ENCODE peak calls at places on chromosomes 7 and 10, in four cellular contexts. X is endothelial cell of umbilical vein, P is sigmoid colon, S is HCT116. L is an unnamed sample.

GRCh38 chr10:86139066-86139657 is 227.4 kb downstream of the GRID1 start:
- DNase-seq in X (no peak), P (no peak), S (peak; percentile 23), L (no peak)

GRCh38 chr7:25083201-25083600 is 41.9 kb downstream of the CYCS start:
- DNase-seq in X (no peak), P (no peak), S (no peak), L (no peak)

GRCh38 chr7:8389898-8390642 is 43.3 kb upstream of the NXPH1 start:
- DNase-seq in X (no peak), P (no peak), S (peak; percentile 53), L (no peak)

GRCh38 chr10:133366130-133366478 is 7.0 kb downstream of the ECHS1 start:
- DNase-seq in X (no peak), P (no peak), S (no peak), L (no peak)

GRCh38 chr7:16648551-16648950 is 2.6 kb downstream of the BZW2 start:
- DNase-seq in X (peak; percentile 69), P (no peak), S (no peak), L (no peak)

GRCh38 chr10:59833810-59834209 is 72.5 kb downstream of the CCDC6 start:
- DNase-seq in X (no peak), P (no peak), S (no peak), L (peak; percentile 38)

GRCh38 chr10:51950371-51950995 is 251.1 kb upstream of the CSTF2T start:
- DNase-seq in X (no peak), P (no peak), S (no peak), L (no peak)

GRCh38 chr7:43692582-43693373 is 36.5 kb downstream of the COA1 start:
- DNase-seq in X (no peak), P (no peak), S (no peak), L (no peak)

GRCh38 chr7:7565746-7566650 is 686 bp upstream of the MIOS start:
- DNase-seq in X (no peak), P (no peak), S (peak; percentile 33), L (peak; percentile 25)

GRCh38 chr10:75397571-75397921 is 4.0 kb downstream of the ZNF503 start:
- DNase-seq in X (peak; percentile 15), P (no peak), S (no peak), L (no peak)

GRCh38 chr10:129525408-129525807 is 58.4 kb downstream of the MGMT start:
- DNase-seq in X (no peak), P (no peak), S (no peak), L (no peak)

GRCh38 chr10:132452216-132452650 is 55.2 kb downstream of the PWWP2B start:
- DNase-seq in X (no peak), P (no peak), S (no peak), L (peak; percentile 30)

DNA sequence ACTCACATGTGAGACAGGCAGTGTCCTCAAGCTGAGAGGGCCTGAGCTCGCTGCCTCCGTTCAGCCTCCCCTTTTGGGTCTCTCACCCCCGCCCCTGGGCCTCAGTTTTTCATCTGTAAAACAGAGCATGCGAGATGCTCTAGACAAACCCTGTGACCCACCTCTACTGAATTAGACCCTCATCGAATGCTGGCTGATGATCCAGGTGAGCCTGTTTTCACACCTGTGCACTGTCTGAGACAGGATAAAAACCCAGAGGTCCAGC is 102.1 kb downstream of the PDGFA start:
- DNase-seq in X (no peak), P (peak; percentile 36), S (no peak), L (no peak)
- H3K36me3 ChIP-seq in X (no peaks in the 10 kb centered on the region), P (no peaks in the 10 kb centered on the region), S (no peaks in the 10 kb centered on the region), L (no peaks in the 10 kb centered on the region)

GRCh38 chr7:120994512-120995363 is 6.2 kb downstream of the CPED1 start:
- DNase-seq in X (no peak), P (no peak), S (no peak), L (no peak)

GRCh38 chr7:120996983-120997334 is 8.4 kb downstream of the CPED1 start:
- DNase-seq in X (no peak), P (no peak), S (no peak), L (no peak)

GRCh38 chr7:120997902-120998301 is 9.4 kb downstream of the CPED1 start:
- DNase-seq in X (no peak), P (peak; percentile 66), S (no peak), L (peak; percentile 24)

GRCh38 chr7:120995659-120996058 is 7.1 kb downstream of the CPED1 start:
- DNase-seq in X (no peak), P (no peak), S (no peak), L (no peak)

GRCh38 chr7:120996333-120996982 is 7.9 kb downstream of the CPED1 start:
- DNase-seq in X (peak; percentile 85), P (peak; percentile 93), S (no peak), L (peak; percentile 78)
- TF ChIP-seq POLR2AphosphoS5 in X (no peak), P (peak; percentile 63), S (no peak), L (no peak)

GRCh38 chr7:1710936-1711335 is 40.9 kb downstream of the ELFN1 start:
- DNase-seq in X (no peak), P (peak; percentile 41), S (no peak), L (no peak)

GRCh38 chr7:1714583-1715330 is 44.7 kb downstream of the ELFN1 start:
- DNase-seq in X (no peak), P (no peak), S (no peak), L (no peak)

GRCh38 chr7:1715331-1715625 is 45.2 kb downstream of the ELFN1 start:
- DNase-seq in X (no peak), P (no peak), S (no peak), L (no peak)

GRCh38 chr7:1713502-1714484 is 43.7 kb downstream of the ELFN1 start:
- DNase-seq in X (no peak), P (no peak), S (no peak), L (no peak)

GRCh38 chr7:1712907-1713501 is 42.9 kb downstream of the ELFN1 start:
- DNase-seq in X (no peak), P (no peak), S (no peak), L (no peak)
- H3K36me3 ChIP-seq in X (no peaks in the 10 kb centered on the region), P (no peaks in the 10 kb centered on the region), S (no peaks in the 10 kb centered on the region), L (no peaks in the 10 kb centered on the region)

GRCh38 chr7:44750921-44751571 is 2.4 kb downstream of the ZMIZ2 start:
- DNase-seq in X (no peak), P (no peak), S (no peak), L (peak; percentile 44)
- TF ChIP-seq POLR2AphosphoS5 in X (no peak), P (no peak), S (no peak), L (no peak)

GRCh38 chr10:118333871-118334270 is 8.3 kb downstream of the FAM204A start:
- DNase-seq in X (no peak), P (no peak), S (no peak), L (no peak)
- H3K36me3 ChIP-seq in X (peaks cover 9% of the 10 kb centered on the region), P (no peaks in the 10 kb centered on the region), S (peaks cover 46% of the 10 kb centered on the region), L (peaks cover 42% of the 10 kb centered on the region)

GRCh38 chr7:131555565-131556054 is 818 bp downstream of the PODXL start:
- DNase-seq in X (peak; percentile 28), P (peak; percentile 65), S (no peak), L (no peak)

GRCh38 chr7:131556055-131556911 is at the start of gene PODXL:
- DNase-seq in X (peak; percentile 75), P (peak; percentile 85), S (no peak), L (peak; percentile 74)

GRCh38 chr7:131556912-131557457 is 557 bp upstream of the PODXL start:
- DNase-seq in X (peak; percentile 55), P (no peak), S (no peak), L (no peak)

GRCh38 chr7:131560061-131560460 is 3.6 kb upstream of the PODXL start:
- DNase-seq in X (no peak), P (no peak), S (no peak), L (no peak)

DNA sequence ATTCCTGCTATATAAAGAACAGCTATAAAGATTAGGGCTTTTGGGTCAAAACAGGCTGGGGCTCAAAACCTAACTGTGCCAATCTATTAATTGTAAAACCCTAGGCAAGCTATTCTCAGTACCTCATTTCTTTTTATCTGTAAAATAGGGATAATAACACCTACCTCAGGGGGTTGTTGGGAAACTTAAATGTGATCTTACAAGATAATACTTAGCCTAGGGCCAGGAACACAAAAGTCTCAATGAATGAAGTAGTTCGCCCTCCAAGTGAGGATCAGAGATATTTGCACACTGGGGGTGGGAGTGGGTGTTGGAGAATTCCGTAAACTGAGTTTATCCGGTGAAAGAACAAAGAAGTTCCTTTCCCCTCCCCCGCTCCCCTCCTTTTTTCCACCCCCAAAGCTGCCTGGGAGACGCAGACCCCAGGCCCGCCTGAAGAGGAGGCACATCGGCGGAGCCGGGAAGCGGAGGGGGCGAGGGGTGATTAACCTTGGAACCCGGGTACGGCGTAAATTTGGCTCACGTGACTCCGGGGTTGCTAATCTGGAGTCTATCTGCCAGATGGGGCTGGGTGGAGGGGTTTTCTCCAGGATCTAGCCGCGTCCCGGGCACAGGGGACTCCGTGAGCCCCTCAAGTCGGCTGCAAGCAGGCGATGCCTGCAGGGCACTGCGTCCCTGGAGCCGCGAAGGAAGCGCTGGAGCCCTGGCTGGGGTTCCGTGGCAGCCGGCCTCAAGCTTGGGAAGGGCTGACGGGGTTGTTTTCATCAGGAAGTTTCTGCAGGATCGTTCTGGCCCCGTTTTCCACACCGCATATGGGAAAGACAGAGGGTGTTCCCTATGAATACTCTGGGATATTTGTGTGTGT is 1.3 kb upstream of the PODXL start:
- DNase-seq in X (peak; percentile 64), P (peak; percentile 69), S (no peak), L (peak; percentile 18)
- TF ChIP-seq POLR2AphosphoS5 in X (no peak), P (peak; percentile 8), S (no peak), L (no peak)

DNA sequence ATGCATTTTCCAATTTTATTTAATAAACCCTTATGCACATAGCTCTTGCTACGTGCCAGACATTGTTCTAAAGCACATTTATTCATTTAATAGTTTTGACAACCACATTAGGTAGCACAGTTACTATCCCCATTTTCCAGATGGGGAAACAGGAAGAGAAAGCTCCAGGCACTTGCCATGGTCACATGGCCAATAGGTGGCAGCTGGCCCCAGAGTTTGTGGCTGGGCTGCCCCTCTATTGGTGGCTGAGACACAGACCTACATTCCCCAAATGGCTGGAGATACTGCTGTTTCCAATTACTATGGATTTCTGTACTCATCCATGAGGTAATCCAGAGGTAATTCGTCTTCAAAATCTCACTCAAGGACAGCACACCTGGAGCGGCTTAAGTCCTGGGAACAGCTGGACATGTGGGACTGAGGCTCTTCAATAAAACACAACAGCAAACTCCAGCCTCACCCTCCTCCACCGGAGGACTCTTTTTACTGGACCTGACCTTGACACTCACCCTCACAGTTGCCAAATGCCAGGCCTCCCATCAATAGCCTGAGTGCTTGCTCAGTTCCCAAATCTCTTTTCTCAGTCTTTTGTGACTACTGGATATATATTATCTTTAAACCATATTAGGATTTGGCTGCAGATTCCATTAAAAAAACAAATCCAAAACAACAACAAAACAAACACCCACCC is 106.1 kb downstream of the CLEC2L start:
- DNase-seq in X (no peak), P (no peak), S (no peak), L (no peak)
- H3K36me3 ChIP-seq in X (peaks cover 19% of the 10 kb centered on the region), P (no peaks in the 10 kb centered on the region), S (peaks cover 11% of the 10 kb centered on the region), L (no peaks in the 10 kb centered on the region)

GRCh38 chr7:102811942-102812678 is 63.3 kb downstream of the FAM185A start:
- DNase-seq in X (peak; percentile 28), P (no peak), S (no peak), L (no peak)
- TF ChIP-seq POLR2AphosphoS5 in X (no peak), P (no peak), S (no peak), L (no peak)

GRCh38 chr10:70858759-70859158 is 29.6 kb downstream of the PCBD1 start:
- DNase-seq in X (no peak), P (no peak), S (no peak), L (no peak)
- H3K36me3 ChIP-seq in X (peaks cover 8% of the 10 kb centered on the region), P (no peaks in the 10 kb centered on the region), S (peaks cover 33% of the 10 kb centered on the region), L (peaks cover 41% of the 10 kb centered on the region)

L was measured in transverse colon.